ENCODE peak calls at places on chromosomes 7 and 10, in six cellular contexts. D is brain microvascular endothelial cell, Y is GM19239, J is RKO, N is thoracic aorta, T is cardiac muscle cell. H is an unnamed sample.

GRCh38 chr10:129758591-129759021 is 205.5 kb downstream of the EBF3 start:
- DNase-seq in D (no peak), Y (no peak), J (no peak), N (no peak), T (no peak), H (no peak)

GRCh38 chr10:21084700-21085099 is 187.6 kb upstream of the NEBL start:
- DNase-seq in D (no peak), Y (no peak), J (no peak), N (no peak), T (no peak), H (no peak)

GRCh38 chr7:100427762-100428198 is 723 bp downstream of the ZCWPW1 start:
- DNase-seq in D (no peak), Y (no peak), J (no peak), N (no peak), T (no peak), H (no peak)

GRCh38 chr10:58723977-58724376 is 211.3 kb downstream of the BICC1 start:
- DNase-seq in D (no peak), Y (no peak), J (no peak), N (no peak), T (no peak), H (no peak)

GRCh38 chr10:11875183-11875498 is 52.0 kb downstream of the PROSER2 start:
- DNase-seq in D (no peak), Y (no peak), J (no peak), N (no peak), T (no peak), H (no peak)

GRCh38 chr7:78620931-78621330 is 822.4 kb downstream of the PHTF2 start:
- DNase-seq in D (no peak), Y (no peak), J (peak), N (no peak), T (peak), H (no peak)

GRCh38 chr7:46191776-46192175 is 270.7 kb upstream of the IGFBP3 start:
- DNase-seq in D (no peak), Y (no peak), J (no peak), N (no peak), T (no peak), H (no peak)

GRCh38 chr10:30058570-30059132 is 735 bp downstream of the JCAD start:
- DNase-seq in D (no peak), Y (no peak), J (no peak), N (no peak), T (peak), H (no peak)

GRCh38 chr10:127968027-127968441 is 61.1 kb downstream of the PTPRE start:
- DNase-seq in D (no peak), Y (no peak), J (no peak), N (no peak), T (no peak), H (no peak)

GRCh38 chr7:64886956-64887545 is 16.0 kb upstream of the ZNF273 start:
- DNase-seq in D (no peak), Y (no peak), J (no peak), N (no peak), T (no peak), H (no peak)

GRCh38 chr7:138666385-138666784 is 34.8 kb downstream of the SVOPL start:
- DNase-seq in D (peak), Y (no peak), J (no peak), N (no peak), T (peak), H (no peak)

GRCh38 chr10:107477266-107477665 is 312.8 kb upstream of the SORCS1 start:
- DNase-seq in D (no peak), Y (no peak), J (no peak), N (no peak), T (no peak), H (no peak)

GRCh38 chr7:81308643-81309354 is 389.9 kb upstream of the SEMA3C start:
- DNase-seq in D (no peak), Y (no peak), J (no peak), N (no peak), T (no peak), H (no peak)

GRCh38 chr10:61629594-61629993 is 33.1 kb upstream of the CABCOCO1 start:
- DNase-seq in D (no peak), Y (no peak), J (no peak), N (no peak), T (no peak), H (no peak)

GRCh38 chr10:55374060-55374459 is 573.0 kb upstream of the PCDH15 start:
- DNase-seq in D (peak), Y (no peak), J (no peak), N (no peak), T (no peak), H (no peak)

GRCh38 chr10:34031410-34031809 is 696.9 kb upstream of the NRP1 start:
- DNase-seq in D (peak), Y (no peak), J (no peak), N (peak), T (no peak), H (no peak)

GRCh38 chr7:135670179-135670578 is 7.9 kb downstream of the STMP1 start:
- DNase-seq in D (peak), Y (no peak), J (peak), N (no peak), T (no peak), H (no peak)

GRCh38 chr10:99661370-99661749 is 2.1 kb downstream of the ENTPD7 start:
- DNase-seq in D (peak), Y (no peak), J (peak), N (no peak), T (no peak), H (no peak)

GRCh38 chr10:75466886-75467285 is 35.5 kb downstream of the LRMDA start:
- DNase-seq in D (no peak), Y (no peak), J (no peak), N (no peak), T (no peak), H (no peak)

GRCh38 chr7:41107938-41108448 is 594.9 kb downstream of the INHBA start:
- DNase-seq in D (peak), Y (no peak), J (no peak), N (no peak), T (no peak), H (no peak)

GRCh38 chr7:27619492-27619891 is 43.2 kb downstream of the HIBADH start:
- DNase-seq in D (no peak), Y (no peak), J (no peak), N (no peak), T (no peak), H (no peak)

GRCh38 chr7:25831901-25832411 is 320.0 kb upstream of the NFE2L3 start:
- DNase-seq in D (no peak), Y (no peak), J (no peak), N (no peak), T (no peak), H (no peak)

GRCh38 chr7:158741294-158741666 is 36.7 kb upstream of the NCAPG2 start:
- DNase-seq in D (no peak), Y (no peak), J (no peak), N (no peak), T (no peak), H (no peak)

GRCh38 chr10:96496281-96496925 is 17.3 kb downstream of the TLL2 start:
- DNase-seq in D (no peak), Y (no peak), J (peak), N (no peak), T (peak), H (peak)

GRCh38 chr10:107415446-107415845 is 250.9 kb upstream of the SORCS1 start:
- DNase-seq in D (no peak), Y (no peak), J (no peak), N (no peak), T (no peak), H (no peak)

GRCh38 chr10:48480397-48481374 is 124.2 kb downstream of the ARHGAP22 start:
- DNase-seq in D (no peak), Y (no peak), J (no peak), N (no peak), T (peak), H (no peak)

GRCh38 chr10:95835149-95835860 is 72.5 kb upstream of the CC2D2B start:
- DNase-seq in D (no peak), Y (no peak), J (no peak), N (no peak), T (no peak), H (no peak)